ENCODE peak calls at places on chromosomes 16 and 17, in seven cellular contexts. K, L, G, R, T, Z and X are unnamed samples.

GRCh38 chr17:76536511-76537287 is 810 bp downstream of the CYGB start:
- DNase-seq in K (peak; percentile 46), L (no peak), G (no peak), R (no peak), T (no peak), Z (no peak), X (no peak)

GRCh38 chr17:49574283-49574892 is 1.3 kb upstream of the NXPH3 start:
- DNase-seq in K (no peak), L (peak; percentile 46), G (no peak), R (no peak), T (no peak), Z (no peak), X (no peak)

GRCh38 chr16:18948372-18949020 is 22.3 kb upstream of the SMG1 start:
- DNase-seq in K (no peak), L (no peak), G (no peak), R (no peak), T (no peak), Z (no peak), X (no peak)

GRCh38 chr17:62778990-62779681 is 29.0 kb downstream of the MARCHF10 start:
- DNase-seq in K (peak; percentile 86), L (peak; percentile 78), G (peak; percentile 61), R (no peak), T (peak; percentile 25), Z (peak; percentile 31), X (no peak)

GRCh38 chr17:41909088-41909487 is 9.7 kb downstream of the ACLY start:
- DNase-seq in K (no peak), L (no peak), G (no peak), R (no peak), T (no peak), Z (no peak), X (no peak)

GRCh38 chr16:11836653-11837244 is 14.6 kb downstream of the RSL1D1 start:
- DNase-seq in K (no peak), L (no peak), G (no peak), R (no peak), T (no peak), Z (no peak), X (no peak)

GRCh38 chr17:75691371-75692290 is 24.5 kb downstream of the SAP30BP start:
- DNase-seq in K (no peak), L (no peak), G (peak; percentile 89), R (peak; percentile 69), T (no peak), Z (no peak), X (no peak)

GRCh38 chr17:72383053-72383847 is 262.4 kb downstream of the SOX9 start:
- DNase-seq in K (no peak), L (no peak), G (no peak), R (no peak), T (no peak), Z (peak; percentile 13), X (peak; percentile 83)

GRCh38 chr17:78359936-78360370 is at the start of gene SOCS3:
- DNase-seq in K (peak; percentile 100), L (peak; percentile 98), G (peak; percentile 97), R (peak; percentile 98), T (peak; percentile 96), Z (peak; percentile 95), X (peak; percentile 98)

GRCh38 chr17:7173687-7174602 is 5.2 kb downstream of the ASGR1 start:
- DNase-seq in K (peak; percentile 90), L (peak; percentile 91), G (no peak), R (peak; percentile 76), T (peak; percentile 50), Z (no peak), X (peak; percentile 85)

GRCh38 chr17:78131172-78132085 is 858 bp downstream of the TMC8 start:
- DNase-seq in K (peak; percentile 91), L (no peak), G (no peak), R (no peak), T (peak; percentile 32), Z (no peak), X (peak; percentile 75)

GRCh38 chr17:45274033-45274432 is 12.1 kb upstream of the SPATA32 start:
- DNase-seq in K (peak; percentile 43), L (no peak), G (no peak), R (no peak), T (no peak), Z (no peak), X (no peak)

GRCh38 chr16:81453091-81453728 is 8.6 kb downstream of the CMIP start:
- DNase-seq in K (no peak), L (no peak), G (no peak), R (no peak), T (no peak), Z (no peak), X (peak; percentile 53)

GRCh38 chr16:21116148-21116693 is 34.4 kb downstream of the DNAH3 start:
- DNase-seq in K (no peak), L (no peak), G (no peak), R (no peak), T (no peak), Z (peak; percentile 15), X (no peak)

GRCh38 chr16:3444032-3444388 is 530 bp downstream of the NAA60 start:
- DNase-seq in K (no peak), L (peak; percentile 44), G (no peak), R (no peak), T (peak; percentile 42), Z (no peak), X (no peak)

GRCh38 chr16:25124503-25124902 is 13.0 kb downstream of the LCMT1 start:
- DNase-seq in K (no peak), L (no peak), G (no peak), R (no peak), T (no peak), Z (no peak), X (no peak)

GRCh38 chr16:35184356-35184870 is 1725.0 kb downstream of the TP53TG3F start:
- DNase-seq in K (no peak), L (no peak), G (no peak), R (no peak), T (no peak), Z (no peak), X (no peak)

GRCh38 chr16:35185366-35186044 is 1726.1 kb downstream of the TP53TG3F start:
- DNase-seq in K (no peak), L (no peak), G (no peak), R (no peak), T (no peak), Z (no peak), X (no peak)

GRCh38 chr16:35188288-35189155 is 1729.1 kb downstream of the TP53TG3F start:
- DNase-seq in K (peak; percentile 67), L (peak; percentile 34), G (no peak), R (no peak), T (no peak), Z (no peak), X (peak; percentile 53)

GRCh38 chr16:35186045-35186759 is 1726.8 kb downstream of the TP53TG3F start:
- DNase-seq in K (no peak), L (peak; percentile 16), G (no peak), R (no peak), T (no peak), Z (no peak), X (no peak)

DNA sequence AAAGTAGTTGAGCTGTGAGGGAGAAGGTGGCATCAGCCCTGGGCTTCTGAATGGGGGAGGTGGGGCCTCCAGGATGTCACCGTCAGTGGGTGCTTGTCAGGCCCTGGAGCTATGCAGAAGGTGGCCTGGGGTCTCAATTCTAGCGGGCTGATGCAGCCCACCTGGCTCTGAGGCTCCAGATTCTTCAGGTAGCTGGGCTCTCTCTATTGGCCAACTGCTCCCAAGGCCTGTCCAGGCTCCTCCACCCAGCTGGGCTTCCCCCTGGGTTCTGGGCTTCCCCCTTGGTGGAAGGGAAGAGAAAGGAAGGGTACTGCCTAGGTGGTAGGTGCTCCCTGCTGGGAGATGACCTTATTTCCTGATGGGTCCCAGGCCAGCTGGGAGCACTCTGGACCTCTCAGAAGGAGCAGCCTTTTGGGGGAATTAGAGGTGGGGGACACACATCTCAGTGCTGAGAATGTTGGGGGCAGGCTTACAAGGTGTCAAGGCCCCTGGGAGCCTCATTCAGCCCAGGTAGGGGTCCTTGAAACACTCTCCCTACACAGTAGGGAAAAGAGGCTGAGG is 1728.3 kb downstream of the TP53TG3F start:
- DNase-seq in K (no peak), L (no peak), G (no peak), R (no peak), T (no peak), Z (no peak), X (no peak)
- H3K9me3 ChIP-seq in K (peaks cover 33% of the 10 kb centered on the region), L (no peaks in the 10 kb centered on the region), G (no peaks in the 10 kb centered on the region), R (no peaks in the 10 kb centered on the region), T (no peaks in the 10 kb centered on the region), Z (no peaks in the 10 kb centered on the region), X (no peaks in the 10 kb centered on the region)

DNA sequence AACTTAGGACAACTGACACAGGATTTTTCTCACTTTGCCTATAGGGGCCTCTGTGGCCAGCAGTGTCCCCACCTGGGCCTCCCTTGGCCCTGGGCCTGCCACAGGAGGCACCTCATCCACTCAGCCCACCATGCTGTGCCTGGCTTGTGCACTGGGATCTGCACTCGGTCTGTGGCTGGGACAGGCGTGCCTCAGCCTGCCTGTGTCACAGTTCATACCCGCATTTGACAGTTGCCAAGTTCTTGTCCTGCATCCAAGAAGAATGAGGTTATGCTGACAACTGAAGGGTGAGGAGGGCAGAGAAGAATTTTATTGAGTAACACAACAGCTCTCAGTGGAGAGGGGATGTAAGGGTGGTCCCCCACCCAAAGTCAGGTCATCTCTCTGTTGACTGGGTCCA is 36.0 kb downstream of the ZFP90 start:
- DNase-seq in K (no peak), L (no peak), G (no peak), R (no peak), T (no peak), Z (no peak), X (no peak)
- H3K9me3 ChIP-seq in K (peaks cover 99% of the 10 kb centered on the region), L (peaks cover 98% of the 10 kb centered on the region), G (peaks cover 93% of the 10 kb centered on the region), R (peaks cover 49% of the 10 kb centered on the region), T (peaks cover 64% of the 10 kb centered on the region), Z (peaks cover 2% of the 10 kb centered on the region), X (peaks cover 30% of the 10 kb centered on the region)

GRCh38 chr17:39054111-39054645 is 87.0 kb upstream of the FBXO47 start:
- DNase-seq in K (no peak), L (no peak), G (no peak), R (no peak), T (no peak), Z (no peak), X (no peak)

GRCh38 chr17:39058524-39058923 is 91.3 kb upstream of the FBXO47 start:
- DNase-seq in K (no peak), L (no peak), G (no peak), R (no peak), T (no peak), Z (no peak), X (no peak)

GRCh38 chr17:39063681-39064069 is 87.8 kb downstream of the PLXDC1 start:
- DNase-seq in K (no peak), L (no peak), G (no peak), R (no peak), T (no peak), Z (no peak), X (no peak)

GRCh38 chr17:39062846-39063680 is 88.4 kb downstream of the PLXDC1 start:
- DNase-seq in K (no peak), L (no peak), G (no peak), R (no peak), T (no peak), Z (no peak), X (no peak)

DNA sequence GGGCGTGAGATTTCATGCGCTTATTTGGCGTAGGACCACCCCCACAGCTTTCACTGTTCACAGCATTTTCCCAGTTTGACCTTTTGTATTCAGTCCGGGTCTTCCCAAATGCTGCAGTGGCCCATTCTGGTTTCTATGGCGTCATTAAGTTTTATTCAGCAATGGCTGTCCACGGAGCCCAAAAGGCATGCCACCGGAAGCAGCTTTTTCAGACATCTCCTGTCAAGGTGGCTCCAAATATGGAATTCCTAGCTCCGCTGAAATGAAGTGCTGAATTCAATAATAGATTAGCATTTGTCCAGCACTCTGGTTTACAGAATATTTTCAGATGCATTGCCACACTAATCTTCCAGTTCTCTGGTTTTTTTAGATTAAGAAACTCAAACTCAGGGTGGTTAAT is 90.6 kb upstream of the FBXO47 start:
- DNase-seq in K (no peak), L (no peak), G (no peak), R (no peak), T (no peak), Z (no peak), X (no peak)
- H3K9me3 ChIP-seq in K (no peaks in the 10 kb centered on the region), L (no peaks in the 10 kb centered on the region), G (no peaks in the 10 kb centered on the region), R (no peaks in the 10 kb centered on the region), T (no peaks in the 10 kb centered on the region), Z (peaks cover 3% of the 10 kb centered on the region), X (no peaks in the 10 kb centered on the region)

GRCh38 chr17:56891751-56892150 is 22.1 kb downstream of the TRIM25 start:
- DNase-seq in K (no peak), L (peak; percentile 65), G (no peak), R (no peak), T (peak; percentile 36), Z (peak; percentile 49), X (peak; percentile 47)
- H3K9me3 ChIP-seq in K (peaks cover 8% of the 10 kb centered on the region), L (peaks cover 13% of the 10 kb centered on the region), G (peaks cover 9% of the 10 kb centered on the region), R (no peaks in the 10 kb centered on the region), T (no peaks in the 10 kb centered on the region), Z (no peaks in the 10 kb centered on the region), X (no peaks in the 10 kb centered on the region)